ENCODE peak calls at places on chromosomes 12 and 14, in five cellular contexts. W is breast epithelium, Z is Peyer's patch, M is sigmoid colon, J is HCT116. U is an unnamed sample. For H3K9me3 and H3K4me1, the result is how much of the 10 kb centered on the place peaks cover.

GRCh38 chr12:125070117-125070516 is 4.9 kb downstream of the AACS start:
- DNase-seq in W (no peak), Z (no peak), M (no peak), J (no peak), U (no peak)

GRCh38 chr12:16171348-16171747 is 106.1 kb downstream of the SLC15A5 start:
- DNase-seq in W (no peak), Z (no peak), M (no peak), J (no peak), U (no peak)

GRCh38 chr12:111033281-111034147 is 113.1 kb upstream of the MYL2 start:
- DNase-seq in W (no peak), Z (no peak), M (no peak), J (no peak), U (no peak)

GRCh38 chr12:33605776-33606175 is 166.2 kb upstream of the SYT10 start:
- DNase-seq in W (no peak), Z (no peak), M (no peak), J (no peak), U (no peak)

GRCh38 chr14:32947792-32948191 is 9.1 kb downstream of the NPAS3 start:
- DNase-seq in W (no peak), Z (no peak), M (no peak), J (no peak), U (no peak)

GRCh38 chr14:47675489-47676300 is at the start of gene MDGA2:
- DNase-seq in W (no peak), Z (no peak), M (no peak), J (no peak), U (peak)

GRCh38 chr12:28340261-28340660 is 150.0 kb downstream of the CCDC91 start:
- DNase-seq in W (no peak), Z (no peak), M (no peak), J (no peak), U (no peak)

GRCh38 chr12:54663603-54664002 is 15.4 kb upstream of the DCD start:
- DNase-seq in W (no peak), Z (no peak), M (no peak), J (no peak), U (no peak)

GRCh38 chr14:37598973-37599526 is 3.6 kb downstream of the TTC6 start:
- DNase-seq in W (no peak), Z (no peak), M (no peak), J (no peak), U (no peak)

GRCh38 chr12:121947966-121948365 is 29.6 kb downstream of the CFAP251 start:
- DNase-seq in W (no peak), Z (no peak), M (no peak), J (no peak), U (no peak)

GRCh38 chr14:96109956-96110355 is 70.8 kb downstream of the C14orf132 start:
- DNase-seq in W (no peak), Z (peak), M (no peak), J (no peak), U (no peak)

GRCh38 chr14:104388631-104389325 is 190.8 kb upstream of the C14orf180 start:
- DNase-seq in W (peak), Z (peak), M (peak), J (no peak), U (no peak)

GRCh38 chr14:38107216-38107631 is 100.5 kb upstream of the SSTR1 start:
- DNase-seq in W (no peak), Z (no peak), M (no peak), J (no peak), U (no peak)

GRCh38 chr12:57617942-57618341 is 6.7 kb downstream of the ARHGEF25 start:
- DNase-seq in W (no peak), Z (no peak), M (peak), J (no peak), U (no peak)

GRCh38 chr12:124910561-124911478 is 3.6 kb downstream of the UBC start:
- DNase-seq in W (no peak), Z (no peak), M (no peak), J (no peak), U (peak)

GRCh38 chr12:42985506-42985905 is 396.0 kb upstream of the PRICKLE1 start:
- DNase-seq in W (no peak), Z (no peak), M (no peak), J (no peak), U (no peak)

GRCh38 chr12:68012712-68013111 is 23.5 kb downstream of the IFNG-AS1 start:
- DNase-seq in W (no peak), Z (no peak), M (no peak), J (no peak), U (no peak)

GRCh38 chr12:123024819-123025391 is 44.4 kb downstream of the ARL6IP4 start:
- DNase-seq in W (no peak), Z (no peak), M (no peak), J (no peak), U (no peak)

GRCh38 chr12:101855364-101855884 is 22.0 kb upstream of the DRAM1 start:
- DNase-seq in W (no peak), Z (no peak), M (no peak), J (no peak), U (no peak)

GRCh38 chr14:26709019-26709418 is 111.2 kb upstream of the NOVA1 start:
- DNase-seq in W (no peak), Z (no peak), M (no peak), J (no peak), U (no peak)

GRCh38 chr14:88550078-88550477 is 4.7 kb downstream of the PTPN21 start:
- DNase-seq in W (no peak), Z (no peak), M (peak), J (no peak), U (no peak)

GRCh38 chr12:103677905-103678304 is 90.8 kb downstream of the STAB2 start:
- DNase-seq in W (no peak), Z (no peak), M (no peak), J (no peak), U (no peak)

GRCh38 chr14:104115691-104116543 is 22.5 kb upstream of the KIF26A start:
- DNase-seq in W (peak), Z (peak), M (no peak), J (no peak), U (peak)

GRCh38 chr14:96307434-96307833 is 51.4 kb downstream of the BDKRB1 start:
- DNase-seq in W (no peak), Z (no peak), M (no peak), J (no peak), U (no peak)

GRCh38 chr12:100681074-100681473 is 107.6 kb downstream of the GAS2L3 start:
- DNase-seq in W (no peak), Z (no peak), M (no peak), J (no peak), U (no peak)

GRCh38 chr14:67911506-67911905 is 91.9 kb downstream of the RAD51B start:
- DNase-seq in W (no peak), Z (no peak), M (no peak), J (no peak), U (no peak)

GRCh38 chr12:8980137-8980536 is 9.2 kb upstream of the KLRG1 start:
- DNase-seq in W (no peak), Z (no peak), M (no peak), J (no peak), U (no peak)

GRCh38 chr12:115324949-115325638 is 641.1 kb upstream of the TBX3 start:
- DNase-seq in W (no peak), Z (no peak), M (no peak), J (no peak), U (no peak)

GRCh38 chr14:63045234-63045611 is at the start of gene KCNH5:
- DNase-seq in W (no peak), Z (no peak), M (no peak), J (no peak), U (peak)

GRCh38 chr12:102953221-102953620 is 4.3 kb upstream of the ASCL1 start:
- DNase-seq in W (no peak), Z (no peak), M (no peak), J (no peak), U (no peak)

GRCh38 chr14:65976771-65977170 is 509.4 kb upstream of the CCDC196 start:
- DNase-seq in W (no peak), Z (no peak), M (no peak), J (no peak), U (no peak)

DNA sequence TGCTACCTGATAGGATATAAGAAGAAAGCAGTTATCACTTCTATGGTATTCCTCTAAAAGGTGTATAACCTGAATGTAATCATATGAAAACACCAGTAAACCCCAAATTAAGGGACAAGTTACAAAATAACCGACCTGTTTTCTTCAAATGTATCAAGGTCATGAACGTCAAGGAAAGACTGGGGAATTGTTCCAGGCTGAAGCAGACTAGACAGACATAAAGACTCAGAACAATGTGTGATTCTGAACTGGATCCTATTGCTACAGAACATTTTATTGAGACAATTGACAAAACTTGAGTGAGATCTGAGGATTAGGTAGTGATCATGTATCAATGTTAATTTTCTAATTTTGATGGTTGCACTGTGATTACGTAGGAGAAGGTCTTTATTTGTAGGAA is 15.4 kb upstream of the LRP6 start:
- DNase-seq in W (no peak), Z (no peak), M (no peak), J (no peak), U (no peak)
- H3K9me3 ChIP-seq in W (under half), Z (under half), M (under half), J (under half), U (under half)

DNA sequence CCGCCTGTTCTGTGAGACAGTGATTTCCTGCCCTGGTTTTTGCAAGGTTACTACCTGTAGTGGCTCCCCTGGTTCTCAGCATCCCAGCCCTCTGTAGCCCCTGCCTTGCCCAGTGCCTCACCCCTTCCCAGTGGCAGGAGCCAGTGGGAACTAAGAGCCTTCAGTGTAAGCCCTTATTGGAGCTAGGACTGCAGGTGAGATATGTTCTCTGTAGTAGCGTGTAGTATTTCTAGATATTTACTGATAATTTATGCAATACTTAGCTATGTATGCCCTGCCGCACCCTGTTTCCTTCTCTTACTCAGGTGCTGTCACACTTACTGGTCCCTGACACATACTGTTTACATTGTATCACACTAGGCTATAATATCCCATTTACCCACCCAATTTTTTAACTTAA is 3.6 kb downstream of the BMAL2 start:
- DNase-seq in W (no peak), Z (no peak), M (no peak), J (no peak), U (no peak)
- TF ChIP-seq POLR2A in W (no peak), Z (no peak), M (no peak), J (no peak), U (no peak)

GRCh38 chr12:88960213-88960878 is 380.1 kb upstream of the KITLG start:
- DNase-seq in W (no peak), Z (no peak), M (no peak), J (peak), U (no peak)
- H3K4me1 ChIP-seq in W (under half), Z (under half), M (under half), J (half or more), U (under half)

GRCh38 chr12:132925597-132926416 is 30.3 kb downstream of the ZNF605 start:
- DNase-seq in W (no peak), Z (no peak), M (no peak), J (no peak), U (no peak)
- H3K9me3 ChIP-seq in W (half or more), Z (under half), M (half or more), J (half or more), U (under half)

U was measured in body of pancreas.